ENCODE peak calls at places on chromosomes 3 and 15, in six cellular contexts. P is stomach, F is hepatocyte, A is Calu3, M is GM13976, X is AG04449. W is an unnamed sample.
A peak's percentile ranks its signal among the peaks of the same experiment; 100 is the strongest.

GRCh38 chr15:73305331-73306211 is 63.2 kb downstream of the HCN4 start:
- DNase-seq in P (no peak), X (peak; percentile 29), A (peak; percentile 64), M (peak; percentile 66), F (peak; percentile 82), W (peak; percentile 61)

GRCh38 chr15:39491917-39492490 is 88.9 kb upstream of the THBS1 start:
- DNase-seq in F (no peak), A (no peak), X (no peak), M (no peak), P (no peak), W (no peak)

GRCh38 chr3:179074656-179075055 is 3.0 kb upstream of the ZMAT3 start:
- DNase-seq in A (no peak), M (no peak), P (no peak), X (no peak), F (no peak), W (no peak)

GRCh38 chr3:141110322-141110721 is 59.2 kb downstream of the SPSB4 start:
- DNase-seq in A (no peak), F (no peak), P (no peak), X (no peak), M (no peak), W (no peak)

GRCh38 chr3:37457392-37458065 is 283.1 kb upstream of the LRRFIP2 start:
- DNase-seq in M (no peak), X (no peak), A (no peak), P (no peak), F (no peak), W (no peak)

GRCh38 chr3:37918627-37919026 is 56.9 kb downstream of the CTDSPL start:
- DNase-seq in X (no peak), M (no peak), A (no peak), F (no peak), P (no peak), W (no peak)

GRCh38 chr15:68311859-68312557 is 34.5 kb downstream of the FEM1B start:
- DNase-seq in M (no peak), P (no peak), F (no peak), X (no peak), A (no peak), W (no peak)

GRCh38 chr3:108406661-108407206 is 103.7 kb downstream of the MYH15 start:
- DNase-seq in X (no peak), M (peak; percentile 74), A (peak; percentile 10), P (no peak), F (peak; percentile 66), W (peak; percentile 57)

GRCh38 chr3:128489860-128490649 is 2.9 kb downstream of the GATA2 start:
- DNase-seq in F (peak; percentile 57), P (no peak), X (no peak), A (peak; percentile 71), M (no peak), W (no peak)
- TF ChIP-seq CTCF in F (peak; percentile 24), P (no peak), X (peak; percentile 4), A (no peak), M (no peak), W (no peak)

DNA sequence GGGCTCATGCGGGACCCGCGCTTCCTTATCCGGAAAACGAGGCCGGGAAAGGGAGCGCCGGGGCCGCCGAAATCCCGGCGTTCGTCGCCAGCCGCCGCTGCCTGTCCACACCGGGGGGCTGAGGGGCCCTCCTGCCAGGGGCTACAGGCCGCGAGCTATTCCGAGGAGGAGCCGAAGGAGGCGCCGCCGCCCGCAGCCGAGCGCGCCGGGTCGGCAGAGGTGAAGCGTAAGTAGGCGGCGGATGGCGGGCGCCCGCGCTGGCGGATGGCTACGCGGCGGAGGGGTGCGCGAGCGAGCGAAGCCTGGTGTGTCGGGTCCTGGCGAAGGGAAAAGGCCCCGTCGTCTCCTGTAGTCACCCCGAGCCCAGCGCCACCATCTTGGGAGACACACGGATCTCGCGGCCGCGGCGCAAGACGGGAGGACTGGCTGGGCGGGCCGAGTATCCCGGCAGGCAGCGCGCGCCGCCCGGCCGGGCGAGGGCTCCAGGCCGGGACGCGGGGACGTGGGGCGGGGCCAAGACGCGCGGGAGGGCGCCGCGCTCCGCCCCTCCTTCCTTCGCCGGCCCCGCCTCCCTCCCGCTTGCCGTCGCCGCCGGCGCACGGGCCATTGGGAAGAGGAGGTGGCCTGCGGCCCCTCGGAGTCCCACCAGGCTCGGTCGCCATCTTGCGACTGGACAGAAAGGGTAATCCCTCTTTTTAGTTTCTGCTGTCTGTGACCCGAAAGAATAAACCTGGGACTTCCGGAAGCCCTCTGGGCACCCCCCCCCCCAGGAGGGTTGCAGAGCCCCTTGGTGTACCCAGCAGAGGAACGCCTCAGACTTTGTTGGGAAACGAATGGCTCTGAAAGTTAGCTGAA is at the start of gene UBE3A:
- DNase-seq in X (peak; percentile 38), F (peak; percentile 97), A (peak; percentile 78), P (peak; percentile 93), M (peak; percentile 94), W (peak; percentile 94)
- TF ChIP-seq CTCF in X (peak; percentile 21), F (peak; percentile 30), A (no peak), P (no peak), M (peak; percentile 18), W (peak; percentile 29)

GRCh38 chr3:156750874-156751245 is 75.3 kb upstream of the LEKR1 start:
- DNase-seq in X (no peak), A (no peak), M (no peak), P (no peak), F (no peak), W (no peak)

GRCh38 chr3:156750191-156750873 is 75.8 kb upstream of the LEKR1 start:
- DNase-seq in F (no peak), M (no peak), X (no peak), P (no peak), A (no peak), W (no peak)

GRCh38 chr3:156749244-156749643 is 74.9 kb downstream of the TIPARP start:
- DNase-seq in X (no peak), A (no peak), F (peak; percentile 44), P (no peak), M (no peak), W (no peak)

GRCh38 chr3:156747046-156747445 is 72.7 kb downstream of the TIPARP start:
- DNase-seq in F (no peak), M (no peak), X (no peak), P (no peak), A (no peak), W (no peak)

DNA sequence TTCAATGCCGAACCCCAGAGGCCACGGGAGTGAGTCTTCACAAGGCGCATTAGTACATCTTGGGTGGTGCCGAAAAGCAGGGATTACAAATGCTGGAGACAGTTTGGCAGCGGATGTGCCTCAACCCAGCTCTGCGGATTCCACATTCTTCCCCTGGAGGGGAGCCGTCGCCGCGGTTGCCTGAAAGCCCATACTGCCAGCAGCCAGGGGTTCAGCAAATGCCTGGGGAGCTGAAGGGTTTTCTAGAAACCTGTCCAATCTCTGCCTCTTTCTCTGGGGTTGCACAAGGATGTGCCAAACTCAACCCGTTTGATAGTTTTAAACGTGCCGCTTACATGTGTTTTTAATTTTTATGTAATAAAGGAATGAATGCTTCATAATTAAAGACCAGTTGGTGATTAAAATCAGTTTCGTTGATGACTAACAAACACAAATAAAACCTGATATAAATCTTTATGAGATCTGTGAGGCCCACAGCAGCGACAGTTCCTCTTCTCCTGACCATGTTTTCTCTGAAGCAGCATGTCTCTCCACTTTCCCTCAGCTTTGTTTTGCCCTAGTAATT is 74.6 kb upstream of the LEKR1 start:
- DNase-seq in F (peak; percentile 53), X (peak; percentile 75), P (no peak), A (no peak), M (no peak), W (no peak)
- TF ChIP-seq CTCF in F (no peak), X (peak; percentile 23), P (no peak), A (no peak), M (no peak), W (no peak)

DNA sequence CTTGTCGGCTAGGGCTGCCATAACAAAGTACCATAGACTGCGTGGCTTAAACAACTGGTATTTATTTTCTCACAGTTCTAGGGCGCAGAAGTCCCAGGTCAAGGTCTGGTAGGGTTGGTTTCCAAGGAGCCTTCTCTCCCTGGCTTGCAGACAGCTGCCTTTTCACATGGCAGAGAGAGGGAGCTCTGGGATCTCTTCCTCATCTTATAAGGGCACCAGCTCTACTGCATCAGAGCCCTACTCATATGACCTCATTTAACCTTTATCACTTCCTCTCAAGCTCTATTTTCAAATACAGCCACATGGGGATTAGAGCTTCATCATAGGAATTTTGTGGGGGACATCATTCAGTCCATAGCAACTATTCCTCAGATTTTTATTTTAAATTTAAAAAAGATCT is 17.6 kb upstream of the PAQR9 start:
- DNase-seq in P (no peak), A (no peak), X (no peak), F (no peak), M (no peak), W (no peak)
- TF ChIP-seq CTCF in P (no peak), A (no peak), X (no peak), F (no peak), M (no peak), W (no peak)

DNA sequence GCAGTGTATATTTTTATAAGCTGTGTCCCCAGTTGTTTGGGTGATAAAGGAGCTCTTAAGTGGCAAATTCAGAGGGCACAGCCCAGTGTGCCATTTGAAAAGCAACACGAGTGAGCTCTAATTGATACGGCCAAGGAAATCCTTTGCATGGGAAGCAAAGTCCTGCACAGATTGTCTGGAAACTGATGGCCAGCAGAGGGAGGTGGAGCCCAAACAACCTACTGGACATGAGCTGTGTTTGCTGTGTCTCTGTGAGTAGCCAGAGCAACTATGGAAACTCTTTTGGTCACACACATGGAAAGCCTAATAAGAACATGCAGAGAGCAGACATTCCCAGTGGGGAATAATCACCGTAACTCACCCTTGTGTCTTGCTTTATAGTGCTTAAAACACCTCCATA is 24.4 kb downstream of the ONECUT1 start:
- DNase-seq in F (no peak), X (no peak), P (no peak), A (peak; percentile 35), M (no peak), W (no peak)
- TF ChIP-seq CTCF in F (peak; percentile 26), X (peak; percentile 28), P (no peak), A (no peak), M (no peak), W (no peak)

GRCh38 chr3:118817748-118818165 is 216.9 kb downstream of the IGSF11 start:
- DNase-seq in A (peak; percentile 54), F (peak; percentile 83), P (peak; percentile 51), X (no peak), M (peak; percentile 49), W (peak; percentile 44)
- TF ChIP-seq CTCF in A (peak; percentile 73), F (peak; percentile 92), P (peak; percentile 66), X (peak; percentile 73), M (peak; percentile 75), W (peak; percentile 73)

GRCh38 chr15:63818191-63818590 is 15.6 kb downstream of the HERC1 start:
- DNase-seq in M (no peak), A (no peak), P (no peak), X (no peak), F (peak; percentile 32), W (no peak)
- TF ChIP-seq CTCF in M (no peak), A (no peak), P (no peak), X (no peak), F (peak; percentile 32), W (no peak)